ENCODE peak calls at places on chromosome X, in six cellular contexts. A is GM23248, K is mesothelial cell of epicardium, N is fibroblast of the conjunctiva, T is H4, O is iris pigment epithelial cell. X is an unnamed sample.

GRCh38 chrX:3527811-3528210 is 181.4 kb upstream of the MXRA5 start:
- DNase-seq in A (peak), K (no peak), N (no peak), T (no peak), O (peak), X (no peak)

GRCh38 chrX:53280703-53281320 is 572 bp downstream of the IQSEC2 start:
- DNase-seq in A (peak), K (no peak), N (no peak), T (no peak), O (peak), X (no peak)

GRCh38 chrX:119757979-119758681 is at the start of gene SOWAHD:
- DNase-seq in A (peak), K (peak), N (no peak), T (no peak), O (no peak), X (peak)

GRCh38 chrX:38754102-38754790 is 47.0 kb upstream of the MID1IP1 start:
- DNase-seq in A (peak), K (no peak), N (peak), T (peak), O (peak), X (no peak)

GRCh38 chrX:119997570-119997969 is 54.0 kb upstream of the NKAP start:
- DNase-seq in A (no peak), K (no peak), N (no peak), T (no peak), O (no peak), X (no peak)

GRCh38 chrX:71941771-71942170 is 31.1 kb downstream of the NHSL2 start:
- DNase-seq in A (peak), K (no peak), N (peak), T (peak), O (peak), X (no peak)

GRCh38 chrX:11445540-11445939 is 152.3 kb downstream of the AMELX start:
- DNase-seq in A (no peak), K (no peak), N (no peak), T (no peak), O (no peak), X (no peak)

GRCh38 chrX:39869846-39870601 is 227.7 kb downstream of the BCOR start:
- DNase-seq in A (peak), K (no peak), N (no peak), T (peak), O (peak), X (peak)

GRCh38 chrX:7088968-7089615 is 58.4 kb upstream of the STS start:
- DNase-seq in A (no peak), K (no peak), N (no peak), T (no peak), O (no peak), X (no peak)

GRCh38 chrX:37993857-37994619 is 12.3 kb upstream of the SYTL5 start:
- DNase-seq in A (no peak), K (no peak), N (no peak), T (peak), O (no peak), X (peak)

GRCh38 chrX:47831788-47832187 is 4.9 kb upstream of the ZNF81 start:
- DNase-seq in A (peak), K (no peak), N (no peak), T (peak), O (peak), X (peak)

GRCh38 chrX:10042055-10042454 is 74.9 kb downstream of the CLDN34 start:
- DNase-seq in A (no peak), K (no peak), N (no peak), T (no peak), O (no peak), X (no peak)

GRCh38 chrX:104135677-104136076 is 21.1 kb downstream of the SLC25A53 start:
- DNase-seq in A (no peak), K (no peak), N (no peak), T (no peak), O (peak), X (no peak)

GRCh38 chrX:6149231-6149870 is 79.3 kb downstream of the NLGN4X start:
- DNase-seq in A (no peak), K (no peak), N (no peak), T (no peak), O (no peak), X (no peak)

GRCh38 chrX:152913354-152913753 is 15.5 kb downstream of the ZNF185 start:
- DNase-seq in A (no peak), K (no peak), N (no peak), T (no peak), O (no peak), X (no peak)

GRCh38 chrX:153336128-153336894 is 2.4 kb downstream of the ZNF275 start:
- DNase-seq in A (peak), K (no peak), N (no peak), T (no peak), O (no peak), X (no peak)

X was measured in upper lobe of left lung.